ENCODE peak calls at places on chromosomes 16 and 17, in five cellular contexts. C, D, V, L and H are unnamed samples.

GRCh38 chr16:11916524-11917285 is 949 bp upstream of the GSPT1 start:
- DNase-seq in C (no peak), V (no peak), L (peak), D (peak), H (peak)

GRCh38 chr17:62823111-62823895 is 15.2 kb upstream of the MARCHF10 start:
- DNase-seq in C (peak), D (no peak), V (no peak), L (no peak), H (no peak)

GRCh38 chr17:4520881-4521600 is 22.4 kb downstream of the SPNS2 start:
- DNase-seq in L (peak), D (no peak), V (no peak), C (peak), H (no peak)

GRCh38 chr16:82183004-82183397 is 13.0 kb upstream of the MPHOSPH6 start:
- DNase-seq in V (no peak), C (no peak), D (no peak), L (no peak), H (no peak)

GRCh38 chr17:65696739-65697394 is 135.4 kb upstream of the AXIN2 start:
- DNase-seq in L (no peak), C (no peak), V (no peak), D (no peak), H (peak)

GRCh38 chr17:66214893-66215528 is 14.2 kb downstream of the APOH start:
- DNase-seq in D (no peak), L (no peak), C (no peak), V (no peak), H (no peak)

GRCh38 chr17:79045830-79046500 is 22.0 kb downstream of the C1QTNF1 start:
- DNase-seq in L (peak), C (peak), V (peak), D (peak), H (peak)

GRCh38 chr16:17177242-17177967 is 293.4 kb downstream of the XYLT1 start:
- DNase-seq in D (no peak), C (no peak), V (no peak), L (no peak), H (no peak)

GRCh38 chr16:11025120-11025531 is 80.8 kb downstream of the CLEC16A start:
- DNase-seq in L (no peak), V (no peak), D (no peak), C (no peak), H (no peak)

GRCh38 chr16:852451-853185 is 52.1 kb upstream of the GNG13 start:
- DNase-seq in V (peak), L (no peak), C (no peak), D (no peak), H (no peak)

GRCh38 chr17:47717261-47717697 is 15.8 kb upstream of the TBX21 start:
- DNase-seq in D (no peak), V (no peak), L (no peak), C (no peak), H (no peak)

GRCh38 chr17:77445908-77446535 is 305.3 kb downstream of the SEC14L1 start:
- DNase-seq in L (peak), C (peak), D (no peak), V (no peak), H (no peak)

GRCh38 chr16:81035398-81035974 is at the start of gene ATMIN:
- DNase-seq in D (peak), C (peak), L (peak), V (peak), H (peak)

GRCh38 chr17:72386619-72387237 is 265.9 kb downstream of the SOX9 start:
- DNase-seq in L (no peak), D (no peak), C (no peak), V (no peak), H (no peak)

GRCh38 chr16:75087040-75087979 is 29.3 kb downstream of the LDHD start:
- DNase-seq in V (peak), D (peak), L (peak), C (peak), H (no peak)

GRCh38 chr17:44220211-44221071 is 966 bp upstream of the UBTF start:
- DNase-seq in L (peak), D (peak), C (peak), V (peak), H (no peak)

GRCh38 chr17:78974635-78975591 is 4.8 kb downstream of the LGALS3BP start:
- DNase-seq in L (peak), V (no peak), C (peak), D (peak), H (no peak)

GRCh38 chr16:30715777-30716445 is 16.9 kb downstream of the SRCAP start:
- DNase-seq in C (no peak), L (no peak), D (no peak), V (no peak), H (no peak)

GRCh38 chr16:83732536-83732935 is 75.2 kb upstream of the HSBP1 start:
- DNase-seq in L (no peak), C (no peak), V (no peak), D (no peak), H (no peak)

GRCh38 chr17:21034350-21035235 is 8.2 kb downstream of the USP22 start:
- DNase-seq in C (peak), V (no peak), D (no peak), L (no peak), H (no peak)

GRCh38 chr16:58366247-58367031 is 25.8 kb upstream of the GINS3 start:
- DNase-seq in D (no peak), C (no peak), V (no peak), L (no peak), H (peak)

GRCh38 chr17:223723-224471 is 42.4 kb upstream of the DOC2B start:
- DNase-seq in D (no peak), C (no peak), L (peak), V (peak), H (no peak)

GRCh38 chr16:66588981-66589713 is 9.9 kb downstream of the CMTM2 start:
- DNase-seq in L (peak), C (no peak), D (peak), V (no peak), H (peak)

GRCh38 chr16:17510532-17510931 is 39.8 kb upstream of the XYLT1 start:
- DNase-seq in D (no peak), C (no peak), L (no peak), V (no peak), H (no peak)

GRCh38 chr17:78381601-78382168 is 3.2 kb downstream of the PGS1 start:
- DNase-seq in C (no peak), D (no peak), L (no peak), V (no peak), H (no peak)

GRCh38 chr17:80008383-80008840 is 27.3 kb downstream of the TBC1D16 start:
- DNase-seq in D (peak), L (peak), V (peak), C (peak), H (peak)

GRCh38 chr16:54511181-54511731 is 224.7 kb upstream of the IRX3 start:
- DNase-seq in C (no peak), D (no peak), V (no peak), L (no peak), H (no peak)

GRCh38 chr17:28745052-28745776 is 1.4 kb downstream of the TRAF4 start:
- DNase-seq in V (no peak), C (peak), D (peak), L (peak), H (no peak)

GRCh38 chr17:9905902-9906301 is 831 bp upstream of the RCVRN start:
- DNase-seq in C (peak), D (no peak), V (peak), L (no peak), H (peak)

GRCh38 chr16:56866955-56867830 is 2.2 kb downstream of the SLC12A3 start:
- DNase-seq in V (no peak), C (peak), D (peak), L (peak), H (peak)

GRCh38 chr17:32283745-32284207 is 18.1 kb downstream of the RHBDL3 start:
- DNase-seq in C (peak), V (no peak), L (no peak), D (no peak), H (no peak)

GRCh38 chr17:19413725-19414124 is 2.7 kb downstream of the RNF112 start:
- DNase-seq in C (no peak), L (no peak), V (no peak), D (no peak), H (no peak)

GRCh38 chr16:50473375-50473945 is 74.7 kb upstream of the NKD1 start:
- DNase-seq in V (no peak), L (no peak), C (no peak), D (no peak), H (peak)

GRCh38 chr17:75632863-75633483 is at the start of gene SMIM5:
- DNase-seq in C (peak), D (peak), L (peak), V (peak), H (peak)

GRCh38 chr16:87498324-87499188 is 5.7 kb upstream of the ZCCHC14 start:
- DNase-seq in L (no peak), D (no peak), V (no peak), C (no peak), H (no peak)

GRCh38 chr17:39699818-39700147 is at the start of gene ERBB2:
- DNase-seq in V (peak), C (peak), L (peak), D (no peak), H (peak)
- TF ChIP-seq POLR2A in V (peak), C (no peak), L (peak), D (no peak), H (peak)

GRCh38 chr17:81869221-81870154 is 1.6 kb downstream of the ARHGDIA start:
- DNase-seq in C (peak), D (no peak), L (peak), V (peak), H (no peak)

GRCh38 chr17:81868674-81869220 is 2.4 kb downstream of the ARHGDIA start:
- DNase-seq in V (no peak), L (peak), D (peak), C (no peak), H (peak)

GRCh38 chr17:81870978-81871386 is at the start of gene ARHGDIA:
- DNase-seq in L (no peak), V (no peak), D (no peak), C (no peak), H (no peak)

GRCh38 chr17:81871387-81872120 is 417 bp upstream of the ARHGDIA start:
- DNase-seq in C (peak), L (peak), V (peak), D (peak), H (peak)

GRCh38 chr17:81870155-81870977 is 771 bp downstream of the ARHGDIA start:
- DNase-seq in D (peak), L (peak), V (no peak), C (peak), H (no peak)
- TF ChIP-seq POLR2A in D (no peak), L (peak), V (no peak), C (no peak), H (no peak)

GRCh38 chr17:27480699-27481098 is 24.5 kb downstream of the KSR1 start:
- DNase-seq in V (no peak), L (no peak), C (no peak), D (no peak), H (no peak)

GRCh38 chr17:27477971-27478684 is 21.9 kb downstream of the KSR1 start:
- DNase-seq in L (no peak), V (no peak), C (no peak), D (no peak), H (no peak)

GRCh38 chr17:27478901-27479531 is 22.8 kb downstream of the KSR1 start:
- DNase-seq in D (no peak), C (no peak), V (no peak), L (no peak), H (no peak)

GRCh38 chr17:27479838-27480237 is 23.6 kb downstream of the KSR1 start:
- DNase-seq in L (no peak), D (no peak), C (no peak), V (no peak), H (no peak)

GRCh38 chr17:27481327-27481726 is 25.1 kb downstream of the KSR1 start:
- DNase-seq in D (no peak), L (no peak), V (no peak), C (no peak), H (no peak)
- TF ChIP-seq POLR2A in D (no peak), L (no peak), V (no peak), C (no peak), H (no peak)

DNA sequence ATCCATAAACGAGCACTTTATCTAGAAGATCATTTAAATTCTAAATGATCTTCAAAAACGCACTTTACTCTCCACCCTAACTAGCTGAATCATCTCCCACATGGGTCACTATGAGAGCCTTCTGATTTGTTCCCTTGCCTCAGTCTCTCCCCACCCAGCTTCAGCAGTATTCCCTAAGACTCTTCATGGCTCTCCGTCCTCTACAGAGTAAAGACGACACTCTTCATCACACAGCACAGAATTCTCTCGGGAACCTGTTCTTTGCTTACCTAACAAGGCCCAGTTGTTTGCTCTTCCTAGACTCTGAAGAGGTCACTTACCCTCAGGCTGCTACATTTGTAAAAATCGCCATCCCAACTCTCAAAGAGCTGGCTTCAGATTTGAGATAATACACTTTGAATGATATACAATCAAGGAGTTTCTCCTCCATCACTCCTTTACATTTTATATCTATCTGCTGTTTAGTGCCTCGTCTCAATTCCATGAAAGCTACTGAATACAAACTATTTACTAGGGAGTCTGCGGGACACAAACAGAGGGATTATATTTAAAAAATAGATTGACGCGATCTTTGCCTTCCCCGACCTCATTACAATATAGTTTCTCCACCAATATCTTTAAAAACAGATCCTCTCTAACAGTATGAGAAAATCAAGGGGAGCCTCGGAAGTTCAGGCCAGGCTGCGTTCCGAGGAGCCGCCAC is 511 bp upstream of the LIG3 start:
- DNase-seq in V (no peak), L (no peak), C (no peak), D (no peak), H (no peak)
- TF ChIP-seq POLR2A in V (no peak), L (no peak), C (no peak), D (no peak), H (no peak)

GRCh38 chr16:29680180-29680598 is 1.2 kb downstream of the QPRT start:
- DNase-seq in V (no peak), D (no peak), L (peak), C (no peak), H (no peak)

GRCh38 chr16:29675811-29676643 is 3.0 kb upstream of the QPRT start:
- DNase-seq in D (no peak), L (no peak), C (no peak), V (no peak), H (peak)

GRCh38 chr16:29674188-29674587 is 4.8 kb upstream of the QPRT start:
- DNase-seq in V (no peak), D (peak), L (peak), C (peak), H (no peak)

GRCh38 chr16:29676989-29677388 is 2.0 kb upstream of the QPRT start:
- DNase-seq in C (no peak), L (no peak), V (no peak), D (no peak), H (no peak)

DNA sequence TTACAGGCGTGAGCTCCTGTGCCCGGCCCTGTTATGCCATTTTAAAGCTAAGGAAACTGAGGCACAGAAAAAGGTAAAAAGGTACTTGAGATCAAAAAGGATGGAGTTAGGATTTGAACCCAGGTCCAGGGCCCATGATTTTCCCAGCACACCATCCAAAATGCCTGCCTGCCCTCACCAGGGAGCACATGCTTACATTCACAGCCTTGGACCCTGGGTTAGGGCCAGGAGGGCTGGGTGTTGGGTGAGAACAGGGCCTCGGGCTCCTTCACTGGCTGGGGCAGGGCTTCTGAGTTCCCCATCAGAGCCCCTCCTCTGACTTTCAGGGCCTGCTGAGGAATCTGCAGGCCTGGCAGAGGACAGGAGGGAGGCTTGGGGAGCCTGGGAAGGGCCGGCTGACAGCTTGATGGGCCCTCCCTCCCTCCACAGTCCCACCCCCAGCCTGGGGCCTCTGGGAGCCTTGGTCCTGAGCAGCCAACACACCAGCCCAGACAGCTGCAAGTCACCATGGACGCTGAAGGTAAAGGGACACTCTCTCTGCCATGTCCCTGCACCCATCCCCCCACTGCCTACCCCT is at the start of gene QPRT:
- DNase-seq in C (peak), V (peak), D (peak), L (peak), H (peak)
- TF ChIP-seq POLR2A in C (no peak), V (no peak), D (no peak), L (no peak), H (peak)

GRCh38 chr17:42527932-42528331 is 8.1 kb upstream of the NAGLU start:
- DNase-seq in L (no peak), C (no peak), V (no peak), D (no peak), H (no peak)

GRCh38 chr17:42529054-42529453 is 7.0 kb upstream of the NAGLU start:
- DNase-seq in C (no peak), V (no peak), D (no peak), L (no peak), H (no peak)

GRCh38 chr17:42535400-42536047 is 517 bp upstream of the NAGLU start:
- DNase-seq in C (no peak), V (no peak), L (no peak), D (no peak), H (peak)

GRCh38 chr17:42530952-42531454 is 5.0 kb upstream of the NAGLU start:
- DNase-seq in C (no peak), L (no peak), D (no peak), V (peak), H (no peak)

DNA sequence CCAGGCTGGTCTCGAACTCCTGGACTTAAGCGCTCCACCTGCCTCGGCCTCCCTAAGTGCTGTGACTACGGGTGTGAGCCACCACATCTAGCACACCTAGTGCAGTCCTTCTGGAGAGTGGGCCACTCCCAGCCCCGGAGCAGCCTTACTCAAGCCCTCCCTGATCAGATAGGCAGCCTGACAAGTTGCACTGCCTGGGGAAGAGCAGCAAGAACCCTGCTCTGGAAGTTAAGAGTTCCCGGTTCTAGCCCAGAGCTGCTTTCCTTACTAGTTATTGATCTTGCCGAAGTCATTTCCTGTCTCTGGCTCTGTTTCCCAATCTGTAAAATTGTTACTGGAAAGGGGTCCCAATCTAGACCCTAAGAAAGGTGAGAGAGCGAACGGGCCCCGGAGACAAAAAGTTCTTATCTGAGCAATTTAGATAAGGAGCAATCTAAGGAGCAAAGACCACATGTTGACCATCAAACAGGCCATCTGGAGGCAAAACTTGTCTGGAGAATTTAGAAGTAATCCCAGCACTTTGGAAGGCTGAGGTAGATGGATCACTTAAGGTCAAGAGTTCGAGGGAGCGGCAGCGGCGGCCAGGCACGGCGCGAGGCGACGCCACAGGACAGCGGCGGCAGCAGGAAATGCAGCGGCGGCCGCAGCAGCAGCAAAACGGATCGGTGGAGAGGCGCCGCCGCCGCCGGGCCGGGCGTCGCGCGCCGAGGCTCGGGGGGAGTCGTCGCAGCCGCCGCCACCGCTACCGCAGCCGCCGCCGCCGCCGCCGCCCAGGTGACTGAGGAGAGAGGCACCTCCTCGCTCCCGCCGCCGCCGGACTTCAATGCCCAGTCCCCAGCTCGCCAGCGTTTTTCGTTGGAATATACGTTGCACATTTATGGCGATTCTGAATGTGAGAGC is 4.3 kb upstream of the NAGLU start:
- DNase-seq in L (peak), C (peak), V (peak), D (peak), H (no peak)
- TF ChIP-seq POLR2A in L (no peak), C (no peak), V (no peak), D (peak), H (no peak)

GRCh38 chr17:8800656-8801055 is 1.5 kb upstream of the MFSD6L start:
- DNase-seq in C (no peak), L (no peak), D (no peak), V (no peak), H (no peak)

GRCh38 chr17:8801135-8801840 is 2.1 kb upstream of the MFSD6L start:
- DNase-seq in D (no peak), C (no peak), V (no peak), L (no peak), H (no peak)

GRCh38 chr17:8807070-8807550 is 7.9 kb upstream of the MFSD6L start:
- DNase-seq in D (peak), V (no peak), L (no peak), C (no peak), H (peak)

GRCh38 chr17:8806206-8807069 is 7.3 kb upstream of the MFSD6L start:
- DNase-seq in L (no peak), V (no peak), C (no peak), D (no peak), H (no peak)

GRCh38 chr17:8803531-8804416 is 4.6 kb upstream of the MFSD6L start:
- DNase-seq in D (no peak), L (no peak), C (no peak), V (no peak), H (no peak)
- TF ChIP-seq POLR2A in D (no peak), L (no peak), C (no peak), V (no peak), H (no peak)

GRCh38 chr16:15886078-15886477 is 2.3 kb downstream of the CEP20 start:
- DNase-seq in C (no peak), V (no peak), D (no peak), L (no peak), H (no peak)

GRCh38 chr16:15891508-15891907 is 3.1 kb upstream of the CEP20 start:
- DNase-seq in V (no peak), C (no peak), D (no peak), L (no peak), H (no peak)

GRCh38 chr16:15887283-15887682 is 1.1 kb downstream of the CEP20 start:
- DNase-seq in D (no peak), L (no peak), C (no peak), V (no peak), H (no peak)

GRCh38 chr16:15885560-15886001 is 2.8 kb downstream of the CEP20 start:
- DNase-seq in V (no peak), L (no peak), C (no peak), D (no peak), H (no peak)

GRCh38 chr16:15888072-15888976 is at the start of gene CEP20:
- DNase-seq in C (peak), V (peak), L (peak), D (peak), H (peak)
- TF ChIP-seq POLR2A in C (peak), V (peak), L (peak), D (peak), H (peak)